ENCODE peak calls at places on chromosomes 12 and 14, in five cellular contexts. L, P, V, F and Z are unnamed samples.

GRCh38 chr12:94571556-94571955 is 78.8 kb downstream of the TMCC3 start:
- DNase-seq in F (no peak), P (peak; percentile 95), L (peak; percentile 68), V (peak; percentile 29), Z (no peak)

GRCh38 chr12:25839470-25839869 is 119.0 kb upstream of the RASSF8 start:
- DNase-seq in V (no peak), P (no peak), F (no peak), L (no peak), Z (no peak)

GRCh38 chr12:120167529-120168095 is 26.9 kb downstream of the GCN1 start:
- DNase-seq in V (no peak), P (no peak), F (no peak), L (no peak), Z (no peak)

GRCh38 chr12:53223391-53224267 is 8.4 kb downstream of the RARG start:
- DNase-seq in P (no peak), L (peak; percentile 71), V (no peak), F (peak; percentile 52), Z (peak; percentile 51)

GRCh38 chr14:69812725-69813124 is 15.7 kb upstream of the SLC10A1 start:
- DNase-seq in F (no peak), L (no peak), P (no peak), V (no peak), Z (no peak)

GRCh38 chr14:83096092-83096491 is 1562.4 kb upstream of the SEL1L start:
- DNase-seq in V (no peak), F (no peak), P (no peak), L (no peak), Z (no peak)

GRCh38 chr12:51593539-51593938 is 2.5 kb downstream of the SCN8A start:
- DNase-seq in F (no peak), V (peak; percentile 31), L (no peak), P (peak; percentile 38), Z (no peak)

GRCh38 chr12:132389066-132389465 is 59.7 kb upstream of the GALNT9 start:
- DNase-seq in V (no peak), P (no peak), F (no peak), L (no peak), Z (no peak)

GRCh38 chr12:115485503-115485902 is 792.0 kb downstream of the MED13L start:
- DNase-seq in P (no peak), V (no peak), L (no peak), F (no peak), Z (no peak)

GRCh38 chr14:83171761-83172160 is 1638.1 kb upstream of the SEL1L start:
- DNase-seq in F (no peak), L (no peak), V (no peak), P (no peak), Z (no peak)

GRCh38 chr14:94342334-94342934 is 19.3 kb upstream of the SERPINA6 start:
- DNase-seq in L (peak; percentile 91), V (peak; percentile 78), F (peak; percentile 57), P (peak; percentile 6), Z (no peak)

GRCh38 chr12:14768823-14769405 is 34.4 kb downstream of the WBP11 start:
- DNase-seq in V (peak; percentile 42), F (no peak), P (no peak), L (peak; percentile 45), Z (no peak)

GRCh38 chr14:61516125-61516740 is 179.1 kb upstream of the HIF1A start:
- DNase-seq in V (no peak), F (no peak), L (no peak), P (no peak), Z (no peak)

GRCh38 chr12:89980236-89980635 is 271.6 kb upstream of the ATP2B1 start:
- DNase-seq in P (no peak), F (no peak), L (no peak), V (peak; percentile 20), Z (no peak)

GRCh38 chr12:109130755-109131521 is 14.6 kb downstream of the ACACB start:
- DNase-seq in P (no peak), L (no peak), F (no peak), V (peak; percentile 70), Z (no peak)

GRCh38 chr14:102568115-102568614 is 24.3 kb upstream of the RCOR1 start:
- DNase-seq in F (no peak), L (no peak), P (no peak), V (no peak), Z (no peak)

GRCh38 chr12:123101467-123102004 is 49.4 kb downstream of the PITPNM2 start:
- DNase-seq in V (no peak), P (no peak), F (no peak), L (no peak), Z (no peak)

GRCh38 chr12:63028951-63029350 is 94.0 kb upstream of the PPM1H start:
- DNase-seq in V (no peak), F (no peak), P (no peak), L (no peak), Z (no peak)

GRCh38 chr14:26281280-26281998 is 316.4 kb downstream of the NOVA1 start:
- DNase-seq in V (no peak), L (no peak), F (no peak), P (no peak), Z (no peak)